ENCODE peak calls at places on chromosomes 1 and 21, in ten cellular contexts. M is endothelial cell; C is lower lobe of right lung; R is BJ; Z is CD8-positive, alpha-beta T cell; O is upper lobe of right lung; U is esophagus squamous epithelium; E is body of pancreas; I is foreskin fibroblast; A is HepG2. S is an unnamed sample.
A peak's percentile ranks its signal among the peaks of the same experiment; 100 is the strongest.

GRCh38 chr21:42905195-42905594 is 12.1 kb downstream of the NDUFV3 start:
- DNase-seq in I (peak; percentile 40), U (no peak), A (no peak), M (no peak), E (no peak), Z (no peak), O (no peak), R (no peak), C (no peak), S (no peak)

GRCh38 chr1:37831809-37832208 is 23.8 kb upstream of the YRDC start:
- DNase-seq in I (no peak), Z (no peak), M (no peak), O (no peak), C (no peak), U (no peak), R (no peak), E (no peak), A (peak; percentile 20), S (no peak)

GRCh38 chr1:147062951-147063350 is 109.3 kb downstream of the PRKAB2 start:
- DNase-seq in C (no peak), U (no peak), O (no peak), Z (no peak), R (no peak), A (no peak), E (no peak), I (no peak), M (no peak), S (no peak)

GRCh38 chr1:185291159-185291558 is 25.9 kb downstream of the IVNS1ABP start:
- DNase-seq in C (no peak), M (no peak), I (no peak), O (no peak), E (no peak), U (no peak), Z (no peak), R (no peak), A (no peak), S (no peak)

GRCh38 chr1:114735479-114735878 is 18.9 kb upstream of the NRAS start:
- DNase-seq in R (no peak), A (no peak), U (no peak), Z (no peak), O (no peak), C (no peak), E (no peak), M (no peak), I (no peak), S (no peak)

GRCh38 chr1:68218485-68218884 is 13.8 kb downstream of the WLS start:
- DNase-seq in O (no peak), I (no peak), E (peak; percentile 31), R (no peak), M (no peak), A (no peak), U (no peak), C (no peak), Z (no peak), S (no peak)

GRCh38 chr1:214027498-214027897 is 39.7 kb downstream of the PROX1 start:
- DNase-seq in Z (no peak), E (peak; percentile 52), U (no peak), R (no peak), C (no peak), I (no peak), O (no peak), M (no peak), A (peak; percentile 89), S (no peak)

GRCh38 chr1:200131551-200132125 is 104.1 kb downstream of the NR5A2 start:
- DNase-seq in Z (no peak), C (no peak), A (peak; percentile 19), O (no peak), I (peak; percentile 23), M (no peak), U (no peak), R (no peak), E (no peak), S (no peak)

GRCh38 chr1:164440222-164440621 is 118.8 kb upstream of the PBX1 start:
- DNase-seq in R (no peak), U (no peak), M (no peak), Z (no peak), C (no peak), E (peak; percentile 14), A (no peak), I (no peak), O (no peak), S (no peak)

GRCh38 chr1:180255538-180256352 is 25.7 kb downstream of the LHX4 start:
- DNase-seq in R (no peak), Z (no peak), M (no peak), A (no peak), O (no peak), I (no peak), C (no peak), E (no peak), U (no peak), S (no peak)

GRCh38 chr1:212030936-212031528 is 4.3 kb downstream of the INTS7 start:
- DNase-seq in I (peak; percentile 83), M (no peak), E (no peak), O (no peak), R (peak; percentile 50), C (no peak), U (no peak), Z (no peak), A (peak; percentile 83), S (no peak)

GRCh38 chr1:178543291-178543609 is 30.3 kb downstream of the TEX35 start:
- DNase-seq in C (no peak), A (no peak), Z (no peak), O (no peak), M (no peak), E (no peak), U (no peak), I (no peak), R (no peak), S (no peak)

GRCh38 chr1:172746091-172746949 is 87.4 kb downstream of the FASLG start:
- DNase-seq in A (peak; percentile 66), O (no peak), R (peak; percentile 94), M (no peak), E (peak; percentile 54), C (no peak), Z (peak; percentile 30), I (peak; percentile 97), U (no peak), S (no peak)

GRCh38 chr1:42680921-42681683 is 1.1 kb upstream of the YBX1 start:
- DNase-seq in Z (no peak), E (no peak), O (no peak), U (no peak), M (no peak), R (no peak), C (no peak), I (no peak), A (no peak), S (no peak)

GRCh38 chr1:245079021-245079609 is 75.7 kb upstream of the KIF26B start:
- DNase-seq in Z (no peak), I (peak; percentile 45), A (peak; percentile 29), R (no peak), M (peak; percentile 12), E (no peak), U (no peak), O (no peak), C (no peak), S (no peak)

GRCh38 chr1:61089338-61089737 is 7.0 kb downstream of the NFIA start:
- DNase-seq in R (no peak), E (no peak), M (no peak), Z (no peak), C (no peak), O (no peak), U (no peak), A (peak; percentile 90), I (no peak), S (no peak)

GRCh38 chr1:190849346-190849745 is 371.7 kb upstream of the BRINP3 start:
- DNase-seq in R (no peak), A (no peak), O (no peak), M (no peak), U (no peak), C (no peak), Z (no peak), I (no peak), E (no peak), S (no peak)

GRCh38 chr21:37562920-37563640 is 196.5 kb downstream of the DYRK1A start:
- DNase-seq in M (peak; percentile 40), A (no peak), U (no peak), C (peak; percentile 57), Z (no peak), I (no peak), R (no peak), E (peak; percentile 54), O (peak; percentile 71), S (no peak)

GRCh38 chr1:161998811-161999210 is 24.9 kb downstream of the OLFML2B start:
- DNase-seq in Z (no peak), I (no peak), C (no peak), R (no peak), O (peak; percentile 27), U (no peak), M (no peak), A (no peak), E (no peak), S (no peak)

GRCh38 chr1:29458737-29459550 is 222.6 kb downstream of the PTPRU start:
- DNase-seq in A (no peak), R (no peak), C (no peak), M (no peak), O (no peak), Z (no peak), I (no peak), U (no peak), E (no peak), S (no peak)

GRCh38 chr1:12501661-12502060 is 116.3 kb downstream of the DHRS3 start:
- DNase-seq in U (no peak), Z (no peak), E (no peak), R (no peak), M (no peak), A (no peak), O (no peak), I (peak; percentile 26), C (no peak), S (no peak)

GRCh38 chr21:32425628-32426027 is 13.1 kb downstream of the EVA1C start:
- DNase-seq in C (no peak), Z (no peak), O (no peak), M (no peak), I (no peak), U (no peak), A (no peak), E (no peak), R (no peak), S (no peak)
- TF ChIP-seq CTCF in C (no peak), Z (no peak), O (no peak), M (no peak), I (no peak), U (no peak), A (peak; percentile 23), E (no peak), R (no peak), S (no peak)

GRCh38 chr1:151511636-151512215 is 539 bp downstream of the CGN start:
- DNase-seq in Z (peak; percentile 2), A (no peak), O (peak; percentile 78), R (no peak), M (peak; percentile 49), E (peak; percentile 72), I (no peak), C (peak; percentile 64), U (no peak), S (peak; percentile 37)
- TF ChIP-seq CTCF in Z (no peak), A (peak; percentile 15), O (no peak), R (no peak), M (no peak), E (no peak), I (no peak), C (no peak), U (no peak), S (peak; percentile 14)

GRCh38 chr1:118185083-118185899 is at the start of gene SPAG17:
- DNase-seq in Z (no peak), E (peak; percentile 89), R (no peak), O (peak; percentile 77), M (peak; percentile 89), I (peak; percentile 28), U (no peak), C (peak; percentile 73), A (no peak), S (peak; percentile 75)
- TF ChIP-seq CTCF in Z (no peak), E (no peak), R (peak; percentile 57), O (no peak), M (no peak), I (peak; percentile 56), U (no peak), C (no peak), A (no peak), S (peak; percentile 49)

GRCh38 chr1:2429780-2430591 is 17.6 kb upstream of the PEX10 start:
- DNase-seq in R (no peak), I (no peak), Z (no peak), M (no peak), C (no peak), O (no peak), A (no peak), E (no peak), U (no peak), S (no peak)
- TF ChIP-seq CTCF in R (peak; percentile 42), I (peak; percentile 15), Z (no peak), M (peak; percentile 28), C (peak; percentile 28), O (no peak), A (peak; percentile 56), E (no peak), U (peak; percentile 37), S (peak; percentile 34)